ENCODE peak calls at places on chromosomes 11 and 22, in six cellular contexts. X is activated B cell treated with CpG ODN at 0.5 μM for 24 hours, P is RWPE1, H is A549, T is GM13977, C is kidney. E is an unnamed sample.
A peak's percentile ranks its signal among the peaks of the same experiment; 100 is the strongest.

GRCh38 chr11:77211594-77212251 is 83.7 kb downstream of the MYO7A start:
- DNase-seq in C (peak; percentile 59), H (no peak), P (no peak), T (no peak), X (no peak), E (no peak)

GRCh38 chr11:17924713-17925112 is 88.1 kb downstream of the SERGEF start:
- DNase-seq in C (no peak), P (no peak), X (no peak), H (no peak), T (no peak), E (no peak)

GRCh38 chr22:49238181-49239141 is 589.2 kb downstream of the BRD1 start:
- DNase-seq in C (peak; percentile 52), H (no peak), X (no peak), T (no peak), P (no peak), E (no peak)

GRCh38 chr22:36584666-36585065 is 55.7 kb upstream of the EIF3D start:
- DNase-seq in C (peak; percentile 48), T (no peak), H (no peak), P (no peak), X (no peak), E (no peak)

GRCh38 chr11:132898021-132898420 is 634.3 kb downstream of the OPCML start:
- DNase-seq in H (no peak), X (no peak), T (no peak), P (no peak), C (no peak), E (no peak)

GRCh38 chr11:120520091-120520822 is 8.7 kb downstream of the GRIK4 start:
- DNase-seq in C (peak; percentile 43), H (no peak), X (no peak), T (no peak), P (no peak), E (no peak)

GRCh38 chr22:35587447-35587870 is 29.7 kb downstream of the MB start:
- DNase-seq in H (no peak), X (no peak), T (no peak), C (peak; percentile 76), P (no peak), E (no peak)

GRCh38 chr11:92211576-92212167 is 12.9 kb upstream of the FAT3 start:
- DNase-seq in C (peak; percentile 57), X (no peak), H (peak; percentile 59), T (no peak), P (no peak), E (peak; percentile 24)

GRCh38 chr22:30695351-30695762 is 683 bp downstream of the OSBP2 start:
- DNase-seq in H (no peak), C (no peak), P (no peak), X (no peak), T (no peak), E (no peak)

GRCh38 chr22:39414377-39414776 is 14.8 kb downstream of the TAB1 start:
- DNase-seq in T (no peak), X (no peak), H (no peak), P (no peak), C (peak; percentile 56), E (no peak)

GRCh38 chr22:30885001-30885366 is 83.6 kb downstream of the MORC2 start:
- DNase-seq in T (no peak), H (no peak), P (no peak), C (no peak), X (no peak), E (no peak)

GRCh38 chr11:69842746-69843528 is 23.7 kb upstream of the FGF3 start:
- DNase-seq in C (peak; percentile 33), P (no peak), X (no peak), T (no peak), H (no peak), E (no peak)

GRCh38 chr11:131666617-131667016 is 296.2 kb downstream of the NTM start:
- DNase-seq in P (no peak), T (no peak), H (no peak), X (no peak), C (no peak), E (no peak)

GRCh38 chr11:17498058-17498457 is 21.4 kb upstream of the ABCC8 start:
- DNase-seq in T (no peak), C (peak; percentile 27), X (no peak), P (no peak), H (no peak), E (no peak)

GRCh38 chr11:12242926-12243325 is 132.5 kb downstream of the MICAL2 start:
- DNase-seq in C (no peak), X (no peak), P (no peak), T (no peak), H (no peak), E (no peak)

GRCh38 chr11:43404836-43405479 is 46.2 kb downstream of the TTC17 start:
- DNase-seq in H (no peak), X (no peak), P (no peak), C (no peak), T (no peak), E (no peak)

GRCh38 chr11:121615506-121615905 is 162.7 kb upstream of the SORL1-AS1 start:
- DNase-seq in P (no peak), T (no peak), H (no peak), C (no peak), X (no peak), E (no peak)

GRCh38 chr22:17964153-17964552 is 60.2 kb downstream of the MICAL3 start:
- DNase-seq in X (no peak), H (no peak), P (no peak), T (no peak), C (peak; percentile 37), E (no peak)

DNA sequence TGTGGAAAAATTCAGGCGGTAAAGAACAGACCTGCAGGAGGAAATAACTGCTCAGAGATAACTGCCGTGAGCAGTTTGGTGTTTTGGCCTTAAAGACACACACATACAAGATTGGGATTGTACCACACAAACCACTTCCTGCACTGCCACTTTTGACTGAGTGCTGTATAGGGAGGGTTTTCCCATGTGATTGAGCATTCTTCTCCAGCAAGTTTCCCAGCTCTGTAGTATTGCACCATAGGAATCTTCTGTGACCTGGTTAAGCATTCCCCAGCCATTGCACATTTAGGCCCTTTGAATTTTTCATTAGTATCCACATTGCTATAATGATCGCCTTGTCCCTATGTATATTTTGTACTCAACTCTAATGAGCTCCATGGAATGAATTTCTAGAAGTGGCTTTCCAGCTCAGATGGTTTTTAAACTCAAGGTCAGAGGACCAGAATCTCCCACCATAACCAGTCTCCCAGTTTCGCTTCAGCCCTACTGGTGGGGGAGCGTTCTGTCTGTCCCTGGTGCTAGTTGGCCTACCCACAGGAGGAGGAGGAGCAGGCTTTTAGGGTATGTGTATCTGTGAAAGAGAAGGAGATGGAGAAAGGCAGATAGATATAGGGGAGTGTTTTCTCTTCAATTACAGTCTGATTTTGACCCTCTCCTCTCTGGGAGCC is 9.3 kb downstream of the CD82 start:
- DNase-seq in P (peak; percentile 64), C (no peak), T (no peak), X (no peak), H (no peak), E (no peak)
- TF ChIP-seq CTCF in P (no peak), C (no peak), T (no peak), X (no peak), H (no peak), E (no peak)

GRCh38 chr11:29962243-29962642 is 54.6 kb downstream of the KCNA4 start:
- DNase-seq in X (no peak), P (no peak), T (no peak), H (peak; percentile 37), C (no peak), E (no peak)

GRCh38 chr11:29956076-29956556 is 60.7 kb downstream of the KCNA4 start:
- DNase-seq in X (no peak), T (no peak), C (no peak), H (no peak), P (no peak), E (no peak)

GRCh38 chr11:29963068-29963467 is 53.8 kb downstream of the KCNA4 start:
- DNase-seq in P (no peak), T (no peak), C (no peak), X (no peak), H (no peak), E (no peak)

GRCh38 chr11:29957406-29957805 is 59.4 kb downstream of the KCNA4 start:
- DNase-seq in X (no peak), H (no peak), C (no peak), P (no peak), T (no peak), E (no peak)

DNA sequence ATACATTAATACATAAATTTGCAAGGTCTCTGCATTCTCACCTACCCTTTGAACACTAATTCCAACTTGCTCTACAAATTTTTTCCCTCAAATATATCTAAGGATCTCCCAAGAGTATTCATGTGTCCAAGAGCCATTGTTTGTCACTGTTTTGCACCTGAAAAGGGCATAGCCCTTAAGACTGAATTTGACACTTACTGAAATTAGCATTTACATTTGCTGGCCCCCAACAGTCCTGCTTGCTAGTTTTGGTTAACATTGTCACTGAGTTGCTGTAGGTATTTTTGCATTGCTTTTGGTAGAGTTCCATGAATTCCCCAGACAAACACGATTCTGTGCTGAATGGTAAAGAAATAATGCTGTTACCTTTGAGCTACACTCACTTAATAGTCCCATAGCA is 57.3 kb downstream of the KCNA4 start:
- DNase-seq in C (no peak), T (no peak), X (no peak), P (no peak), H (no peak), E (no peak)
- TF ChIP-seq CTCF in C (no peak), T (no peak), X (no peak), P (no peak), H (no peak), E (no peak)

DNA sequence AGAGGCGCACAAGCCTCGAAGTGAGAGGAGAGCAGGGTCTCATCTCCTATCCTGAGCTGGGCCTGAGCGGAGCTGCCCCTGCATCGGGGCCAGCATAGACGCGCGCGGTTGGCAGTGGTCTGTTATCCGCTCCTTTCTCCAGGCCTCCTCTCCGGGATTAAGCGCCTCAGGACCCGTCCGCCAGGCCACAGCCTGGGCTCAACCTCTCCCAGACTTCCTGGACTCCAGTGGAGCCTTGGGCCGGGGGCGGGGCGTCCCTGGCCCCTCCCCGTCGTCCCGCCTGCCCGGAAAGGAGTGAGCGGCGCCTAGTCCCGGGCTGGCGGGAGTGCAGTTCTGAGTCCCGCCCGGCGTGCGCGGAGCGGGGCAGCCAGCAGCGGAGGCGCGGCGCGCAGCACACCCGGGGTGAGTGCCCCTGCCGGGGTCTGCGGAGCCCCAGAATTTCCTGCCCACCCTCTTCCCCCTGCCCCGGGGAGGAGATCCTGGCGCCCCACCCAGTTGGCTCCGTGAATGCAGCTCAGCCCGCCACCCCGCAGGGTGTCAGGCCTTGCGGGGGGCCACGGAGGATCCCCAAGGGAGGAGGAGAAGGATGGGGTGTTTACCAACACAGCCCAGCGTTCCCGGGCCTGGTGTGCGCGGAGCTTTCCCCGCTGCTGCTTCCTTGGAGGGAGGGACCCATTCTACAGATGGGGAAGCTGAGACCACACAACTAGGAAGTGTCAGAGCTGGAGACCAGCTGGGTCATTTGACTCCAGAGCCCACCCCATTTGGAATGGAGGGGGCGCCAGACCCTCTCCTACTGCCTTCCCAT is at the start of gene TCIRG1:
- DNase-seq in T (peak; percentile 92), C (peak; percentile 95), P (peak; percentile 81), H (peak; percentile 80), X (peak; percentile 49), E (no peak)
- TF ChIP-seq CTCF in T (no peak), C (no peak), P (no peak), H (no peak), X (no peak), E (no peak)

GRCh38 chr11:21628641-21629040 is 564.2 kb upstream of the ANO5 start:
- DNase-seq in T (no peak), H (no peak), C (no peak), X (no peak), P (no peak), E (no peak)
- TF ChIP-seq CTCF in T (no peak), H (no peak), C (no peak), X (no peak), P (no peak), E (no peak)

E was measured in progenitor cell of endocrine pancreas.